ENCODE peak calls at places on chromosomes 2 and 18, in seven cellular contexts. O, T, R, L, H, J and C are unnamed samples.
A peak's percentile ranks its signal among the peaks of the same experiment; 100 is the strongest.

GRCh38 chr18:42178381-42179080 is 223.5 kb downstream of the PIK3C3 start:
- DNase-seq in O (no peak), T (no peak), J (no peak), L (no peak), H (no peak), R (no peak), C (no peak)

GRCh38 chr2:70942396-70942795 is 6.7 kb downstream of the ATP6V1B1 start:
- DNase-seq in T (no peak), J (no peak), R (no peak), L (no peak), H (no peak), O (no peak), C (no peak)

GRCh38 chr18:59052965-59053960 is 86.4 kb upstream of the SEC11C start:
- DNase-seq in R (no peak), T (no peak), L (no peak), H (no peak), J (no peak), O (no peak), C (peak; percentile 12)

GRCh38 chr18:48805826-48806535 is 144.8 kb downstream of the SMAD7 start:
- DNase-seq in R (peak; percentile 26), J (no peak), T (no peak), O (no peak), L (no peak), H (no peak), C (no peak)

GRCh38 chr18:78542204-78542603 is 437.4 kb upstream of the SALL3 start:
- DNase-seq in J (no peak), O (no peak), H (no peak), L (no peak), T (no peak), R (peak; percentile 35), C (peak; percentile 44)

GRCh38 chr18:75316826-75317225 is 106.2 kb downstream of the TSHZ1 start:
- DNase-seq in H (no peak), L (no peak), O (no peak), R (no peak), J (no peak), T (no peak), C (no peak)

GRCh38 chr2:94982661-94983060 is 42.8 kb upstream of the MAL start:
- DNase-seq in J (no peak), O (no peak), L (no peak), T (no peak), H (no peak), R (no peak), C (no peak)

GRCh38 chr2:7436096-7436906 is 519.1 kb downstream of the RNF144A start:
- DNase-seq in R (no peak), J (no peak), T (no peak), O (no peak), L (no peak), H (no peak), C (no peak)

GRCh38 chr2:237358721-237359595 is 55.0 kb downstream of the COL6A3 start:
- DNase-seq in R (no peak), L (no peak), T (no peak), O (no peak), H (no peak), J (no peak), C (no peak)

GRCh38 chr2:47031909-47032668 is 116.5 kb upstream of the MCFD2 start:
- DNase-seq in H (no peak), L (no peak), R (no peak), O (no peak), T (no peak), J (no peak), C (no peak)

GRCh38 chr2:239106314-239106908 is 258.5 kb downstream of the TWIST2 start:
- DNase-seq in O (peak; percentile 18), L (peak; percentile 18), J (no peak), T (peak; percentile 43), R (peak; percentile 64), H (peak; percentile 92), C (peak; percentile 88)

GRCh38 chr18:48777026-48777736 is 173.6 kb downstream of the SMAD7 start:
- DNase-seq in L (no peak), H (peak; percentile 90), R (peak; percentile 87), T (peak; percentile 44), J (no peak), O (peak; percentile 64), C (peak; percentile 25)

GRCh38 chr2:64586883-64587481 is 62.9 kb downstream of the AFTPH start:
- DNase-seq in H (no peak), T (peak; percentile 35), O (peak; percentile 49), J (no peak), R (no peak), L (peak; percentile 34), C (peak; percentile 27)
- TF ChIP-seq JUND in H (no peak), T (no peak), O (no peak), J (no peak), R (no peak), L (no peak), C (no peak)

GRCh38 chr18:79912409-79912991 is 39.0 kb downstream of the SLC66A2 start:
- DNase-seq in J (no peak), R (no peak), O (no peak), L (no peak), T (no peak), H (no peak), C (no peak)

GRCh38 chr18:79911009-79911870 is 40.2 kb downstream of the SLC66A2 start:
- DNase-seq in R (no peak), L (no peak), J (no peak), O (no peak), T (no peak), H (no peak), C (no peak)

GRCh38 chr18:79911871-79912270 is 39.6 kb downstream of the SLC66A2 start:
- DNase-seq in H (no peak), O (no peak), L (no peak), T (no peak), J (no peak), R (no peak), C (no peak)

GRCh38 chr18:79914614-79915160 is 36.8 kb downstream of the SLC66A2 start:
- DNase-seq in T (no peak), J (no peak), O (no peak), L (no peak), H (no peak), R (peak; percentile 53), C (no peak)

DNA sequence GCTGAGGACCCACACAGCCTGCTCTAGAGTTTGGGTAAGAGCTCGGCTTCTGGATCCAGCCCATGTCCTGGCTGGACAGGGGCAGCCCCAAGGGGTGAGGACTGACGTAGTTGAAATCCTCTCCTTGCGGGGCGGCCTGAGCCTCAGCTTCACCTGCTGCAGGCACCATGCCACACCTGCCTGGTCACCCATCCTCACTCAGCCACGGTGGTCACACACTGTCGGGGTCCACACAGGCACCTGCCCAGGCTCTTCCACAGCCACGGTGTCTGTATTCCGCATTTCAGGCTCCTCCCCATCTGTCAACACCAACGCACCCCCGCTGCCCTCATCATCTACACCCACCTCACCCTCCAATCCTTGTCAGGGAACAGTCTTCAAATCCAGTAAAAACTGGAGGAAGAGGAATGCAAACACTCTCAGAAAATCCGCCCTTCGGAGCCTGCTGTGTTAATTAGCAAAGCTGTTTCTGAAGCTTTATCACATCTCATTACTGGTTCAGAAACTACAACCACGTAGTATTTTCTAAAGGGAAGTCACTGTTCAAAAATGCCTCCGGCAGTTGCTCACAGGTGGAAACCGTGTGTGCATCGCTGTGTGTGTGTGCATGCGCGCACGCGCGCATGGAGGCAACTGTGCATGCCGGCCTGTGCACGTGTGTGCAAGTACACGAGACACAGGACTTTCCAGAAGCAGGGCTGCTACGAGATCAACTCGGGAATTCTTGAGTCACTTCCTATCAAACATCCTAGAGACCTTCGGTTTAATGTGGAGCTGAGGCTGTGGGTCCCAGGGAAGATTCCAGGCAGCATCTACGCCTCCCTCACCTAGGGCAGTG is 38.2 kb downstream of the SLC66A2 start:
- DNase-seq in J (no peak), O (no peak), T (no peak), H (no peak), L (no peak), R (peak; percentile 39), C (no peak)
- TF ChIP-seq JUND in J (no peak), O (no peak), T (no peak), H (no peak), L (no peak), R (no peak), C (no peak)

GRCh38 chr2:199958014-199958413 is 2.6 kb downstream of the MAIP1 start:
- DNase-seq in L (no peak), O (no peak), J (no peak), H (no peak), T (no peak), R (no peak), C (no peak)

GRCh38 chr2:199951023-199951422 is 4.3 kb downstream of the TYW5 start:
- DNase-seq in H (no peak), L (no peak), T (no peak), O (no peak), R (no peak), J (no peak), C (no peak)

GRCh38 chr2:199956062-199956380 is 639 bp downstream of the MAIP1 start:
- DNase-seq in R (no peak), J (no peak), O (no peak), L (no peak), T (no peak), H (no peak), C (peak; percentile 20)

GRCh38 chr2:199955339-199956061 is at the start of the genes MAIP1 and TYW5:
- DNase-seq in T (peak; percentile 81), H (peak; percentile 90), O (peak; percentile 80), R (peak; percentile 89), L (peak; percentile 79), J (peak; percentile 33), C (peak; percentile 88)

DNA sequence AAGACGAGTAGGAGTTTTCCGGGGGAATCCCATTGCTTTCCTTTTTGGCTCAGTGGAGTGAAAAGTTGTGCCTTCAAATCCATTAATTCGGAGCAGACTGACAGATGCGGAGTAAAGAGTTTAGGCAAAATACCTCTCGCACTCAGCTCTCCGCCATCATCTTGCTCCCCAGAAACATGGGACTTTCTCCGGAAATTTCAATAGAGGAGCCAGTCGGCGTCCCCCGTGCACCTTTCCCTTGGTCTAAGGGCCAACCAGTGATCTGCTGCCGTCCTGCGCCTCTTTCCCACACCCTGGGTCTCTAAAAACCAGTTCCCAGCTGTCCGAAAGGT is 318 bp downstream of the TYW5 start:
- DNase-seq in R (no peak), J (peak; percentile 23), H (no peak), L (no peak), O (no peak), T (peak; percentile 64), C (no peak)
- TF ChIP-seq JUND in R (no peak), J (no peak), H (no peak), L (no peak), O (no peak), T (no peak), C (no peak)

DNA sequence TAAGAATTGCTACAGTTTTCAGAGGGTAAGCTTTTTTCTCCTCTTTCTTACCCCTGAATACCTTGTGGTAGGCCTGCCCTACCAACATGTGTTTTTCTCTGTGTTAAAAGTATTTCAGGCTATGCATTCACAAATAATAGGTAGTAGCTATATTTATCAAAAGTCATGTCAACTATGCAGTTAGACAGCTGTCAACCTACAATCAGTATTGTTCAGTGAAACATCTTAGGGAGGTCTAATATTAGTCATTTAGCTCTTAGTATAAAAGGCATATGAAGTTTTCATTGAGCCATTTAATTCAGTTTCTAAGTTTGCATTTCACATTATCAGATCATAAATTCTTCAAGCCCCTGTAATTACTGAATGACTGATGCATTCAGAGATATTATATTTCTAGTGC is 36.7 kb downstream of the XIRP2 start:
- DNase-seq in T (no peak), J (no peak), R (no peak), H (no peak), L (no peak), O (no peak), C (no peak)
- TF ChIP-seq JUND in T (no peak), J (no peak), R (no peak), H (no peak), L (no peak), O (no peak), C (no peak)

GRCh38 chr18:14943967-14944636 is 196.1 kb downstream of the ANKRD30B start:
- DNase-seq in R (no peak), T (no peak), J (no peak), H (no peak), O (no peak), L (no peak), C (no peak)
- TF ChIP-seq JUND in R (no peak), T (no peak), J (no peak), H (no peak), O (no peak), L (no peak), C (no peak)